ENCODE peak calls at places on chromosomes 13 and 19, in six cellular contexts. One of them, this sample, is unnamed.

GRCh38 chr19:4730740-4731171 is 7.1 kb upstream of the DPP9 start:
- DNase-seq in brain microvascular endothelial cell: no peak
- DNase-seq in omental fat pad: no peak
- DNase-seq in cardiac fibroblast: peak; percentile 35
- DNase-seq in progenitor cell of endocrine pancreas: peak; percentile 32
- DNase-seq in mesothelial cell of epicardium: no peak
- DNase-seq in this sample: peak; percentile 58

GRCh38 chr19:18027151-18027550 is 19.2 kb downstream of the ARRDC2 start:
- DNase-seq in mesothelial cell of epicardium: no peak
- DNase-seq in omental fat pad: no peak
- DNase-seq in brain microvascular endothelial cell: no peak
- DNase-seq in cardiac fibroblast: no peak
- DNase-seq in progenitor cell of endocrine pancreas: no peak
- DNase-seq in this sample: no peak

GRCh38 chr19:31167695-31168094 is 181.5 kb downstream of the TSHZ3 start:
- DNase-seq in brain microvascular endothelial cell: no peak
- DNase-seq in cardiac fibroblast: no peak
- DNase-seq in omental fat pad: no peak
- DNase-seq in mesothelial cell of epicardium: no peak
- DNase-seq in progenitor cell of endocrine pancreas: no peak
- DNase-seq in this sample: no peak

GRCh38 chr19:46932346-46932745 is 71.5 kb downstream of the ARHGAP35 start:
- DNase-seq in omental fat pad: no peak
- DNase-seq in cardiac fibroblast: peak; percentile 53
- DNase-seq in progenitor cell of endocrine pancreas: no peak
- DNase-seq in mesothelial cell of epicardium: no peak
- DNase-seq in brain microvascular endothelial cell: peak; percentile 74
- DNase-seq in this sample: no peak

GRCh38 chr13:98103942-98104880 is 38.7 kb upstream of the FARP1 start:
- DNase-seq in mesothelial cell of epicardium: no peak
- DNase-seq in cardiac fibroblast: peak; percentile 49
- DNase-seq in progenitor cell of endocrine pancreas: no peak
- DNase-seq in omental fat pad: no peak
- DNase-seq in brain microvascular endothelial cell: no peak
- DNase-seq in this sample: no peak

GRCh38 chr19:52942371-52943133 is 19.3 kb upstream of the ZNF888 start:
- DNase-seq in omental fat pad: peak; percentile 79
- DNase-seq in brain microvascular endothelial cell: peak; percentile 84
- DNase-seq in mesothelial cell of epicardium: peak; percentile 85
- DNase-seq in progenitor cell of endocrine pancreas: peak; percentile 93
- DNase-seq in cardiac fibroblast: peak; percentile 84
- DNase-seq in this sample: peak; percentile 96

GRCh38 chr19:43467730-43468129 is 2.3 kb upstream of the LYPD3 start:
- DNase-seq in brain microvascular endothelial cell: peak; percentile 37
- DNase-seq in mesothelial cell of epicardium: no peak
- DNase-seq in cardiac fibroblast: peak; percentile 70
- DNase-seq in omental fat pad: no peak
- DNase-seq in progenitor cell of endocrine pancreas: no peak
- DNase-seq in this sample: no peak

GRCh38 chr19:46309056-46309455 is 12.2 kb downstream of the HIF3A start:
- DNase-seq in brain microvascular endothelial cell: no peak
- DNase-seq in omental fat pad: no peak
- DNase-seq in mesothelial cell of epicardium: no peak
- DNase-seq in progenitor cell of endocrine pancreas: no peak
- DNase-seq in cardiac fibroblast: no peak
- DNase-seq in this sample: no peak

GRCh38 chr13:28181413-28181812 is 43.1 kb downstream of the PAN3 start:
- DNase-seq in mesothelial cell of epicardium: no peak
- DNase-seq in cardiac fibroblast: peak; percentile 74
- DNase-seq in progenitor cell of endocrine pancreas: no peak
- DNase-seq in brain microvascular endothelial cell: peak; percentile 66
- DNase-seq in omental fat pad: no peak
- DNase-seq in this sample: no peak

GRCh38 chr19:46962030-46962570 is 57.5 kb upstream of the NPAS1 start:
- DNase-seq in cardiac fibroblast: no peak
- DNase-seq in brain microvascular endothelial cell: no peak
- DNase-seq in mesothelial cell of epicardium: no peak
- DNase-seq in progenitor cell of endocrine pancreas: no peak
- DNase-seq in omental fat pad: no peak
- DNase-seq in this sample: no peak

GRCh38 chr13:100898431-100898830 is 223.8 kb upstream of the TMTC4 start:
- DNase-seq in progenitor cell of endocrine pancreas: no peak
- DNase-seq in cardiac fibroblast: peak; percentile 48
- DNase-seq in mesothelial cell of epicardium: no peak
- DNase-seq in brain microvascular endothelial cell: no peak
- DNase-seq in omental fat pad: no peak
- DNase-seq in this sample: no peak

GRCh38 chr13:30158774-30159445 is 148.4 kb downstream of the KATNAL1 start:
- DNase-seq in mesothelial cell of epicardium: no peak
- DNase-seq in progenitor cell of endocrine pancreas: no peak
- DNase-seq in cardiac fibroblast: peak; percentile 76
- DNase-seq in brain microvascular endothelial cell: peak; percentile 65
- DNase-seq in omental fat pad: no peak
- DNase-seq in this sample: no peak

GRCh38 chr13:44763604-44764311 is 187.6 kb upstream of the TSC22D1 start:
- DNase-seq in progenitor cell of endocrine pancreas: no peak
- DNase-seq in cardiac fibroblast: no peak
- DNase-seq in brain microvascular endothelial cell: no peak
- DNase-seq in mesothelial cell of epicardium: no peak
- DNase-seq in omental fat pad: no peak
- DNase-seq in this sample: peak; percentile 34

GRCh38 chr19:50198431-50199253 is 4.8 kb upstream of the MYH14 start:
- DNase-seq in mesothelial cell of epicardium: no peak
- DNase-seq in cardiac fibroblast: no peak
- DNase-seq in brain microvascular endothelial cell: no peak
- DNase-seq in progenitor cell of endocrine pancreas: no peak
- DNase-seq in omental fat pad: no peak
- DNase-seq in this sample: no peak

GRCh38 chr19:10884273-10884672 is 12.9 kb downstream of the CARM1 start:
- DNase-seq in mesothelial cell of epicardium: no peak
- DNase-seq in progenitor cell of endocrine pancreas: no peak
- DNase-seq in cardiac fibroblast: peak; percentile 68
- DNase-seq in omental fat pad: no peak
- DNase-seq in brain microvascular endothelial cell: peak; percentile 20
- DNase-seq in this sample: no peak
- TF ChIP-seq CTCF in mesothelial cell of epicardium: no peak
- TF ChIP-seq CTCF in progenitor cell of endocrine pancreas: no peak
- TF ChIP-seq CTCF in cardiac fibroblast: no peak
- TF ChIP-seq CTCF in omental fat pad: no peak
- TF ChIP-seq CTCF in brain microvascular endothelial cell: no peak
- TF ChIP-seq CTCF in this sample: no peak

GRCh38 chr19:54390942-54391577 is 24.2 kb upstream of the TTYH1 start:
- DNase-seq in omental fat pad: no peak
- DNase-seq in brain microvascular endothelial cell: peak; percentile 26
- DNase-seq in progenitor cell of endocrine pancreas: peak; percentile 60
- DNase-seq in cardiac fibroblast: peak; percentile 73
- DNase-seq in mesothelial cell of epicardium: peak; percentile 43
- DNase-seq in this sample: peak; percentile 71

GRCh38 chr19:54393381-54393780 is 21.9 kb upstream of the TTYH1 start:
- DNase-seq in mesothelial cell of epicardium: no peak
- DNase-seq in brain microvascular endothelial cell: no peak
- DNase-seq in cardiac fibroblast: peak; percentile 14
- DNase-seq in omental fat pad: no peak
- DNase-seq in progenitor cell of endocrine pancreas: no peak
- DNase-seq in this sample: no peak

GRCh38 chr19:54392078-54392477 is 23.2 kb upstream of the TTYH1 start:
- DNase-seq in cardiac fibroblast: no peak
- DNase-seq in mesothelial cell of epicardium: no peak
- DNase-seq in progenitor cell of endocrine pancreas: no peak
- DNase-seq in brain microvascular endothelial cell: no peak
- DNase-seq in omental fat pad: no peak
- DNase-seq in this sample: no peak

GRCh38 chr19:54389556-54389955 is 24.8 kb upstream of the LAIR1 start:
- DNase-seq in cardiac fibroblast: no peak
- DNase-seq in mesothelial cell of epicardium: no peak
- DNase-seq in progenitor cell of endocrine pancreas: no peak
- DNase-seq in brain microvascular endothelial cell: no peak
- DNase-seq in omental fat pad: no peak
- DNase-seq in this sample: no peak

GRCh38 chr19:54391589-54392061 is 23.6 kb upstream of the TTYH1 start:
- DNase-seq in brain microvascular endothelial cell: peak; percentile 4
- DNase-seq in omental fat pad: no peak
- DNase-seq in progenitor cell of endocrine pancreas: no peak
- DNase-seq in cardiac fibroblast: no peak
- DNase-seq in mesothelial cell of epicardium: no peak
- DNase-seq in this sample: no peak
- TF ChIP-seq CTCF in brain microvascular endothelial cell: peak; percentile 18
- TF ChIP-seq CTCF in omental fat pad: no peak
- TF ChIP-seq CTCF in progenitor cell of endocrine pancreas: no peak
- TF ChIP-seq CTCF in cardiac fibroblast: peak; percentile 12
- TF ChIP-seq CTCF in mesothelial cell of epicardium: no peak
- TF ChIP-seq CTCF in this sample: no peak

DNA sequence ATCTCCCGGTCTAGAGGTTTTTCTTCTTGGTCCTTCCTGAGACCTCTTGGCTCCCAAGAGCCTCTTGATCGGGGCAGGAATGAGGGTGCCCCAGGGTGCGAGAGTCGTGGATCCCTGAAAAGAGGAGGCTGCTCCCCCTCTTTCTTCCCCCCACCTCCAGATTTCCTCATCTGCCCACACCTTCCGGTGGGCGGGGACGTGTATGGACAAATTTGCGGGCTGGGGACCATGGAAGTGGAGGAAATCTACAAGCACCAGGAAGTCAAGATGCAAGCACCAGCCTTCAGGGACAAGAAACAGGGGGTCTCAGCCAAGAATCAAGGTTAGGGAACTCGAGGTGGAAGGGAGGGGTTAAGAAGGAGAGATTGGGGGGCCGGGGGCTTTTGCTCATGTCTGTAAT is at the start of gene MCEMP1:
- DNase-seq in brain microvascular endothelial cell: no peak
- DNase-seq in progenitor cell of endocrine pancreas: no peak
- DNase-seq in omental fat pad: no peak
- DNase-seq in mesothelial cell of epicardium: no peak
- DNase-seq in cardiac fibroblast: no peak
- DNase-seq in this sample: no peak
- TF ChIP-seq CTCF in brain microvascular endothelial cell: no peak
- TF ChIP-seq CTCF in progenitor cell of endocrine pancreas: no peak
- TF ChIP-seq CTCF in omental fat pad: no peak
- TF ChIP-seq CTCF in mesothelial cell of epicardium: no peak
- TF ChIP-seq CTCF in cardiac fibroblast: no peak
- TF ChIP-seq CTCF in this sample: no peak

GRCh38 chr19:3275068-3275582 is 50.7 kb downstream of the CELF5 start:
- DNase-seq in cardiac fibroblast: no peak
- DNase-seq in omental fat pad: no peak
- DNase-seq in mesothelial cell of epicardium: no peak
- DNase-seq in brain microvascular endothelial cell: peak; percentile 16
- DNase-seq in progenitor cell of endocrine pancreas: peak; percentile 49
- DNase-seq in this sample: peak; percentile 78
- TF ChIP-seq CTCF in cardiac fibroblast: peak; percentile 53
- TF ChIP-seq CTCF in omental fat pad: no peak
- TF ChIP-seq CTCF in mesothelial cell of epicardium: no peak
- TF ChIP-seq CTCF in brain microvascular endothelial cell: peak; percentile 67
- TF ChIP-seq CTCF in progenitor cell of endocrine pancreas: no peak
- TF ChIP-seq CTCF in this sample: peak; percentile 63

GRCh38 chr13:27020415-27020814 is 151.2 kb downstream of the USP12 start:
- DNase-seq in omental fat pad: no peak
- DNase-seq in cardiac fibroblast: no peak
- DNase-seq in progenitor cell of endocrine pancreas: no peak
- DNase-seq in brain microvascular endothelial cell: no peak
- DNase-seq in mesothelial cell of epicardium: no peak
- DNase-seq in this sample: no peak

GRCh38 chr13:27024062-27024461 is 147.5 kb downstream of the USP12 start:
- DNase-seq in omental fat pad: no peak
- DNase-seq in cardiac fibroblast: no peak
- DNase-seq in progenitor cell of endocrine pancreas: no peak
- DNase-seq in brain microvascular endothelial cell: no peak
- DNase-seq in mesothelial cell of epicardium: no peak
- DNase-seq in this sample: no peak

GRCh38 chr13:27024781-27025492 is 146.7 kb downstream of the USP12 start:
- DNase-seq in progenitor cell of endocrine pancreas: no peak
- DNase-seq in cardiac fibroblast: no peak
- DNase-seq in brain microvascular endothelial cell: no peak
- DNase-seq in omental fat pad: no peak
- DNase-seq in mesothelial cell of epicardium: no peak
- DNase-seq in this sample: no peak

GRCh38 chr13:27022571-27023311 is 148.9 kb downstream of the USP12 start:
- DNase-seq in brain microvascular endothelial cell: no peak
- DNase-seq in progenitor cell of endocrine pancreas: no peak
- DNase-seq in mesothelial cell of epicardium: no peak
- DNase-seq in omental fat pad: no peak
- DNase-seq in cardiac fibroblast: peak; percentile 20
- DNase-seq in this sample: no peak

DNA sequence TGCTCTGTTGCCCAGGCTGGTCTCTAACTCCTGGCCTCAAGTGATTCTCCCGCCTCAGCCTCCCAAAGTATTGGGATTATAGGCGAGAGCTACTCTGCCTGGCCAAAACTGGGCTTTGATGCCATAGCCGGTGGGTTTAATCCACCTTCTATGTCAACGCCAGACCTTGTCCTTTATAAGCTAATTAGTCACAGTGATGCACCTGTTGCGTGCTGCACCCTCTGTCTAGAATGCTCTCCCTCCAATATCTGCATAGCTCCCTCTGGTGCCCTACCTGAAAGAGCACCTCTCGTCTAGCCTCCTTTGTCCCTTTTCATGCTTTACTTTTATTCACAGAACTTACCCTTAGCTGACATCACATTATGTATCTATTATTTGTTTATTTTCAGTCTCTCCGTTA is 148.2 kb downstream of the USP12 start:
- DNase-seq in progenitor cell of endocrine pancreas: no peak
- DNase-seq in brain microvascular endothelial cell: no peak
- DNase-seq in omental fat pad: no peak
- DNase-seq in cardiac fibroblast: no peak
- DNase-seq in mesothelial cell of epicardium: no peak
- DNase-seq in this sample: no peak
- TF ChIP-seq CTCF in progenitor cell of endocrine pancreas: no peak
- TF ChIP-seq CTCF in brain microvascular endothelial cell: no peak
- TF ChIP-seq CTCF in omental fat pad: no peak
- TF ChIP-seq CTCF in cardiac fibroblast: no peak
- TF ChIP-seq CTCF in mesothelial cell of epicardium: no peak
- TF ChIP-seq CTCF in this sample: no peak

This sample was measured in GM10248.